ENCODE peak calls at places on chromosomes 5 and 9, in nine cellular contexts. R is lower lobe of right lung; F is CD4-positive, CD25-positive, alpha-beta regulatory T cell; V is pancreas; Y is PC-9; E is K562; L is tibial artery; D is A549; T is neuronal stem cell. J is an unnamed sample.

GRCh38 chr5:142245776-142246175 is 79.0 kb downstream of the SPRY4 start:
- DNase-seq in V (no peak), R (no peak), Y (no peak), T (no peak), E (no peak), L (no peak), D (no peak), F (no peak), J (no peak)

GRCh38 chr9:27261517-27262211 is 35.3 kb downstream of the EQTN start:
- DNase-seq in R (no peak), F (no peak), Y (peak; percentile 72), T (no peak), L (no peak), E (no peak), V (no peak), D (no peak), J (no peak)

GRCh38 chr5:124477577-124477976 is 268.9 kb downstream of the ZNF608 start:
- DNase-seq in R (no peak), F (no peak), V (no peak), Y (no peak), E (no peak), L (no peak), T (no peak), D (no peak), J (no peak)

GRCh38 chr5:140388052-140388451 is 13.6 kb upstream of the ANKHD1 start:
- DNase-seq in L (no peak), R (no peak), Y (no peak), E (no peak), D (no peak), V (no peak), F (no peak), T (no peak), J (no peak)

GRCh38 chr5:102294996-102295395 is 1.1 kb downstream of the SLCO4C1 start:
- DNase-seq in Y (no peak), E (no peak), V (no peak), F (no peak), D (no peak), R (no peak), L (no peak), T (no peak), J (no peak)

GRCh38 chr5:55497712-55498111 is 37.1 kb downstream of the PLPP1 start:
- DNase-seq in Y (no peak), V (no peak), D (no peak), F (no peak), L (no peak), E (no peak), T (no peak), R (no peak), J (no peak)

GRCh38 chr5:127337876-127338275 is 47.3 kb downstream of the MEGF10 start:
- DNase-seq in L (no peak), V (no peak), D (no peak), F (no peak), Y (no peak), T (no peak), R (no peak), E (no peak), J (no peak)

GRCh38 chr5:113250341-113250953 is 184.3 kb downstream of the TSSK1B start:
- DNase-seq in D (no peak), F (no peak), L (no peak), Y (no peak), V (peak; percentile 13), T (no peak), R (no peak), E (no peak), J (no peak)

GRCh38 chr9:4844031-4844430 is 51.3 kb downstream of the RCL1 start:
- DNase-seq in F (no peak), R (no peak), V (no peak), T (no peak), D (no peak), E (no peak), Y (no peak), L (no peak), J (no peak)

GRCh38 chr9:4842734-4843133 is 50.0 kb downstream of the RCL1 start:
- DNase-seq in T (no peak), E (no peak), D (no peak), R (no peak), F (no peak), V (no peak), L (no peak), Y (no peak), J (no peak)

GRCh38 chr9:4844439-4844838 is 51.7 kb downstream of the RCL1 start:
- DNase-seq in T (no peak), E (no peak), D (no peak), V (no peak), L (no peak), Y (no peak), F (no peak), R (no peak), J (no peak)

GRCh38 chr9:4840018-4840417 is 47.3 kb downstream of the RCL1 start:
- DNase-seq in D (no peak), E (no peak), T (no peak), V (no peak), L (no peak), Y (no peak), F (no peak), R (no peak), J (no peak)

DNA sequence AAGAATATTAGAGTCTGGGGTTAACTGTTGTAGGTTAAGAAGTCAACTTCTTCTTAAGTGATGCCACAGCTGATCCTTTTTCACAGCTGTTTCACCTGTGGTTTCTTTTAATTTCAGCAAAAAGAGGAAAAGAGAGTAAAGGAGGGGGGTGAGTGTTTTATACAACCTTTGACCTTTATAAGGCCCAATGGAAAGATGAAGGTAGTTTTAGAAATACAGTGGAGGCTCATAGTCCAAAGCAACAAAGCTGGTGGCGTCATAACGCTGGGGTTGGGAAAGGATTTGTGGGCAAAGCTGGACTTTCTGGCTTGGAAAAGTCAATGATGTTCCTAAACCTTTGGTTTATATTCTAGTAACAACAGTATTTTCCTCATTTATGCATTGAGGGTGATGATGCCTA is 49.5 kb downstream of the RCL1 start:
- DNase-seq in D (no peak), R (no peak), V (no peak), T (no peak), F (no peak), E (no peak), L (no peak), Y (no peak), J (no peak)
- H3K4me3 ChIP-seq in D (no peak overlapping the region), R (no peak overlapping the region), V (peak overlapping the region; percentile 32), T (no peak overlapping the region), F (no peak overlapping the region), E (no peak overlapping the region), L (no peak overlapping the region), Y (no peak overlapping the region), J (no peak overlapping the region)

GRCh38 chr9:8020161-8020560 is 220.6 kb upstream of the DMAC1 start:
- DNase-seq in R (no peak), F (no peak), T (no peak), D (no peak), V (no peak), L (no peak), Y (no peak), E (no peak), J (no peak)

GRCh38 chr9:8019636-8020035 is 220.1 kb upstream of the DMAC1 start:
- DNase-seq in V (no peak), Y (no peak), D (no peak), L (no peak), F (no peak), R (no peak), T (no peak), E (no peak), J (no peak)

GRCh38 chr9:8012986-8013385 is 213.4 kb upstream of the DMAC1 start:
- DNase-seq in E (no peak), V (no peak), R (no peak), T (no peak), L (no peak), F (no peak), D (no peak), Y (peak; percentile 35), J (no peak)

DNA sequence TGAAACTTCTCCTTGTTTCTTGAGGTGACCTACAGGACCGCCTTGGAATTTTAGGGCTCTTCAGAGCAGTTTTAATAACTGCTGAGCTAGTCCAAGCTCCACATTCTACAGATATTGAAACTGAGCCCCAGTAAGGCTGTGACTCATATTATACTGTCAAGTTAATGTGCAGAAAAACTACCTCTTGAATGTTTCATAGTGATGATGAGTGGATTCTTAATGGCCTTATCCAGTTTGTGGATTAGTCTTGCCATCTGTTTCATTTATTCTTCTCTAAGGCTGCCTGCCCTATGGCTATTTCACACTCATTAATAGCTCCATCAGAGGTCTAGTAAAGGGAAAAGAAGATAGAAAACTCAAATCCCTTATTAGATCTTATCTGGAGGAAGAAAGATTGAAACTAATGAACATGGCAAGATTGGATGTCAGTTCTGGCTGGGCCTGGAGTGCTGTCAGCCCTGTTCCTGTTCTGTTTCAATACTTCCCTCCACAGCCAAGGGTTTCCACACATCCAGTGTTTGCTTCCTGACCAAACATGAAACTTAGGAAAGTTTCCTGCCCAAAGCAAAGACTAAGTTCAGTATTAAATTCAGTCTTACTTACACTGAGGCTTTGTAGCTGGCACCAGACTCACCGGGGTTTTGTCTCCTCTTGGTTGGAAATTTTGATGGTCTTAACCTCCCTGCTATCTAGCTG is 215.6 kb upstream of the DMAC1 start:
- DNase-seq in T (no peak), F (no peak), E (no peak), L (no peak), Y (no peak), R (no peak), D (no peak), V (no peak), J (no peak)
- H3K9me3 ChIP-seq in T (peaks cover 2% of the 10 kb centered on the region), F (no peaks in the 10 kb centered on the region), E (no peaks in the 10 kb centered on the region), L (no peaks in the 10 kb centered on the region), Y (no peaks in the 10 kb centered on the region), R (no peaks in the 10 kb centered on the region), D (no peaks in the 10 kb centered on the region), V (no peaks in the 10 kb centered on the region), J (no peaks in the 10 kb centered on the region)

GRCh38 chr9:121295662-121296191 is 27.8 kb downstream of the GSN start:
- DNase-seq in R (no peak), F (no peak), Y (no peak), T (no peak), E (no peak), V (no peak), L (no peak), D (no peak), J (no peak)

GRCh38 chr9:121296213-121297127 is 28.5 kb downstream of the GSN start:
- DNase-seq in T (no peak), L (peak; percentile 56), Y (no peak), E (no peak), R (no peak), D (no peak), F (no peak), V (no peak), J (no peak)

GRCh38 chr9:121292801-121293241 is 24.9 kb downstream of the GSN start:
- DNase-seq in E (no peak), T (no peak), L (peak; percentile 53), F (no peak), R (no peak), Y (no peak), V (no peak), D (no peak), J (no peak)

GRCh38 chr9:121294866-121295661 is 27.1 kb downstream of the GSN start:
- DNase-seq in V (no peak), L (peak; percentile 92), F (no peak), Y (no peak), E (no peak), T (no peak), R (no peak), D (no peak), J (no peak)

GRCh38 chr9:121294181-121294743 is 26.3 kb downstream of the GSN start:
- DNase-seq in L (peak; percentile 86), T (no peak), E (no peak), V (no peak), R (no peak), D (no peak), Y (no peak), F (no peak), J (no peak)
- H3K27ac ChIP-seq in L (peak overlapping the region; percentile 95), T (no peak overlapping the region), E (no peak overlapping the region), V (no peak overlapping the region), R (peak overlapping the region; percentile 83), D (no peak overlapping the region), Y (no peak overlapping the region), F (no peak overlapping the region), J (no peak overlapping the region)

GRCh38 chr5:154784856-154785255 is 29.7 kb downstream of the LARP1 start:
- DNase-seq in L (no peak), F (no peak), E (no peak), Y (no peak), D (no peak), V (no peak), T (no peak), R (no peak), J (no peak)

GRCh38 chr5:154782326-154782725 is 27.1 kb downstream of the LARP1 start:
- DNase-seq in Y (no peak), T (no peak), E (peak; percentile 70), R (no peak), F (no peak), D (no peak), V (no peak), L (no peak), J (no peak)

GRCh38 chr5:154780128-154780527 is 25.0 kb downstream of the LARP1 start:
- DNase-seq in F (no peak), Y (no peak), V (no peak), R (no peak), E (no peak), D (no peak), L (no peak), T (no peak), J (no peak)

GRCh38 chr5:154783774-154784460 is 28.7 kb downstream of the LARP1 start:
- DNase-seq in D (no peak), T (no peak), Y (no peak), L (no peak), F (no peak), V (no peak), R (no peak), E (peak; percentile 33), J (no peak)

DNA sequence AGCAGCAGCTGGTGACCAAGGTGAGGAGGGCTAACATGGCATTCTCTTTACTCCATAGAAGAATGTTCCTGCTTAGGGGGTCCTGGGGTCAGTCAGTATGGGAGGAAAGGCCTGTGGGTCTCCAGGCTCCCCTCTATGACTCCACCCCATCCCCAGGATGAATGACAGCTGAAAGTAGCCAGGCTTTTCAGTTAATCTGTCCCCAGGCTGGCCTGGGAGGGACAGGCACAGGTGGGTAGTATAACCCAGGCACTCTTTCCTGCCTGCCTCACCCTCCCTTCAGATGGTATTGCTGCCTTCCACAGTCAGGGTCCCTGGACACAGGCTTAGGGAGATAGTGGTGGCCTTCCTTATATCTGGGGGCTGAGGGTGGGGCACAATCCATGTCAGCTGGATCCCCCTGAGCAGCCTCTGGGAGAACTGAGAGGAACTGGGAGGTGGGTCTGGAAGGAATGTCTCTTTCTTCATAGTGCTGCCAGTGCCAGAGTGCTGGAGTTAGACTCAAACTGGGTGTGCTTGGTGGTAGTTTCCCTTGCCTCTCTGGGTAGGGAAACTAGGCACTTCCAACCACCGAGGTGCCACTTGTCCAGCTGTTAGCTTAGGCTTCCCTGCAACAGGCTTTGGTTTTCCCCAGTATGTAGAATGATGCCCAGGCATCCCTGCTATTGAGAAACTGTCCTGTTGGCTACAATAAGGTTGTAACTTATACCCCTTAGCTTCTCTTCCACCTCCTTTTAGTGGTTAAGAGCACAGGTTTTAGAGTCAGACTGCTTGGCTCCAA is 27.8 kb downstream of the LARP1 start:
- DNase-seq in R (no peak), E (no peak), L (no peak), V (no peak), Y (no peak), T (no peak), D (no peak), F (no peak), J (no peak)
- H3K4me3 ChIP-seq in R (no peak overlapping the region), E (no peak overlapping the region), L (no peak overlapping the region), V (no peak overlapping the region), Y (no peak overlapping the region), T (no peak overlapping the region), D (no peak overlapping the region), F (peak overlapping the region; percentile 32), J (no peak overlapping the region)